ENCODE peak calls at places on chromosomes 13 and 19, in six cellular contexts. V, D, C, A, W and K are unnamed samples.

GRCh38 chr13:83984793-83985192 is 102.5 kb upstream of the SLITRK1 start:
- DNase-seq in C (no peak), W (no peak), V (no peak), A (no peak), D (no peak), K (no peak)

GRCh38 chr19:645912-646797 is 6.5 kb downstream of the FGF22 start:
- DNase-seq in W (no peak), A (no peak), D (no peak), C (no peak), V (no peak), K (no peak)

GRCh38 chr13:29674532-29674931 is 79.0 kb upstream of the SLC7A1 start:
- DNase-seq in A (no peak), W (no peak), V (no peak), C (no peak), D (no peak), K (no peak)

GRCh38 chr13:101397742-101398141 is 18.6 kb downstream of the NALCN start:
- DNase-seq in A (no peak), V (no peak), W (no peak), C (no peak), D (no peak), K (peak; percentile 59)

GRCh38 chr13:94061316-94061715 is 418.2 kb downstream of the DCT start:
- DNase-seq in A (no peak), V (no peak), W (no peak), D (no peak), C (no peak), K (no peak)

GRCh38 chr13:99916366-99917103 is 55.0 kb downstream of the ZIC5 start:
- DNase-seq in V (peak; percentile 76), W (peak; percentile 73), D (peak; percentile 59), C (peak; percentile 31), A (no peak), K (peak; percentile 72)

GRCh38 chr19:9075064-9075964 is 11.5 kb upstream of the OR1M1 start:
- DNase-seq in D (peak; percentile 84), W (peak; percentile 97), C (no peak), V (peak; percentile 65), A (peak; percentile 71), K (peak; percentile 94)

GRCh38 chr13:39422845-39423565 is 180.0 kb downstream of the LHFPL6 start:
- DNase-seq in V (no peak), W (no peak), C (no peak), D (no peak), A (no peak), K (no peak)

GRCh38 chr13:92972751-92973150 is 253.9 kb upstream of the GPC6 start:
- DNase-seq in W (no peak), V (no peak), D (no peak), A (no peak), C (no peak), K (no peak)

GRCh38 chr19:45253396-45254027 is 2.4 kb downstream of the MARK4 start:
- DNase-seq in W (no peak), V (no peak), D (no peak), C (no peak), A (no peak), K (no peak)

GRCh38 chr13:98577823-98578285 is 947 bp upstream of the STK24 start:
- DNase-seq in A (no peak), D (no peak), W (no peak), V (peak; percentile 50), C (no peak), K (no peak)

GRCh38 chr19:46471116-46471733 is at the start of gene PNMA8A:
- DNase-seq in W (no peak), C (no peak), V (no peak), D (peak; percentile 92), A (peak; percentile 74), K (peak; percentile 54)
- H3K9ac ChIP-seq in W (no peak within 1 kb of the TSS), C (no peak within 1 kb of the TSS), V (no peak within 1 kb of the TSS), D (peak within 1 kb of the TSS; percentile 84), A (peak within 1 kb of the TSS; percentile 75), K (peak within 1 kb of the TSS; percentile 27)

DNA sequence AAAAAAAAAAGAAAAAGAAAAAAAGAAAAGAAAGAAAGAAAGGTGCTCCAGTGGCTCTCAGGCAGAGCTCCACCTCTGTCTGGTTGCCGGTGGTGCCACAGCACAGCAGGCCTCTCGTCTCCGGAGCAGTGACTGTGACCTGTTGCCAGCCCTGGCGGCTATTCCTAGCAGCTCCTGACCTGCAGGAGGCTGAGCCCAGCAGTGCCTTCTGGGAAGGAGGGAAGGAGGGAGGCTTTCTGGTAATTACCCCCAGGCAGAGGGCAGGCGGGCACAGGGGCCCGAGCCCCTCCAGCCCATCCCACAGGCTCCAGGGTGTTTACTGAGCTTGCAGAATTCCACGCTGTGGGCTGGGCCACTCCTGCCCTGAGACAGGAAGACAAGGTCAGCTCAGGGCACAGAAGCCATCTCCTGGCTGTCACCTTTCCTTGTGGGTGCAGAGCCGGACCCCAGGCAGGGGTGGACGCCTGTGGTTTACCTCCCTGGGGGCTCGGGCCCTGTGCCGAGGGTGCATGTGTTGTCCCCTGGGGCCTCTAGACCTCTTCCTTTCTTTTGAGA is 77.9 kb downstream of the GNG7 start:
- DNase-seq in W (no peak), A (no peak), V (peak; percentile 48), C (no peak), D (no peak), K (no peak)
- TF ChIP-seq POLR2A in W (no peak), A (no peak), V (no peak), C (peak; percentile 43), D (no peak), K (no peak)

GRCh38 chr13:48906200-48906599 is 69.5 kb upstream of the FNDC3A start:
- DNase-seq in A (no peak), D (no peak), V (no peak), W (no peak), C (no peak), K (no peak)

GRCh38 chr13:48908381-48909087 is 67.2 kb upstream of the FNDC3A start:
- DNase-seq in C (no peak), D (no peak), V (no peak), A (no peak), W (no peak), K (no peak)

GRCh38 chr13:48904668-48905290 is 70.9 kb upstream of the FNDC3A start:
- DNase-seq in C (no peak), W (no peak), D (no peak), A (no peak), V (no peak), K (no peak)

DNA sequence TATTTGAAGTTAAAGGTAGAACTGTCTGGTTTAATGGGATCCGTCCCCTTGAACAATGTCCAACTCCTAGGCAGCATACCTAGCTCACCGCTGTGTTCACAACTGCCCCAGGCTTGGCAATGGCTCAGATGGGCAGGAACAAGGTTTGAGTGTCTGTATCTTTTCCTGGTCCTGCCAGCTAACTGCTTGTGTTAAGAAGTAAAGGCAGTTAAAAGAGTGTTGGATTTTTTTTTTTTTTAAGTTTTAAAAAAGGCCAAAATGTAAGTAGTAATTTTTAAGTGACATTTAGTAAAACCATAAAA is 66.7 kb upstream of the FNDC3A start:
- DNase-seq in W (no peak), D (no peak), C (no peak), A (no peak), V (no peak), K (no peak)
- TF ChIP-seq MAX in W (no peak), D (no peak), C (no peak), A (no peak), V (no peak), K (no peak)

GRCh38 chr13:113421673-113422270 is 31.5 kb downstream of the ADPRHL1 start:
- DNase-seq in C (no peak), W (no peak), D (no peak), A (no peak), V (no peak), K (no peak)
- H3K9ac ChIP-seq in C (no peak overlapping the region), W (no peak overlapping the region), D (no peak overlapping the region), A (no peak overlapping the region), V (no peak overlapping the region), K (no peak overlapping the region)

GRCh38 chr19:12166596-12166995 is 3.7 kb downstream of the ZNF136 start:
- DNase-seq in A (no peak), D (no peak), C (no peak), W (no peak), V (no peak), K (no peak)
- TF ChIP-seq POLR2A in A (no peak), D (no peak), C (no peak), W (no peak), V (no peak), K (no peak)

DNA sequence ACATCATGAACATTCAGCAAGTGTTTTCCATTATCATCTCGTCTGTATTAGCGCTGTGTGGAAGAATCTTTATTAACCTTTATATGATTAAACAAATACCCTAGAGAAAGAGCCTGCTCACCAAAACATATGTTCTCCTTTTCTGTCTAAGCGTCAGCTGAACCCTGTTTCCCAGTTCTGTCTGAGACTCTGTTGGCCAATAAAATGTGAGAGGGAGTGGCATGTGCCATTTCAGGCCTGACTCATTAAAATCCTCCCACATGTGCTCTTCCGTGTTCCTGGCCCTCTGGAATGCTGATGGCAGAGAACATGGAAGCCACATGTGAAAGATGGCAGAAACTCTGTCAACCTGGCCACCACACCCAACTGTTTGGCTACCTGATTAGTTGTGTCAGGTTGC is 181.8 kb upstream of the EDNRB start:
- DNase-seq in D (no peak), C (no peak), W (no peak), A (no peak), V (no peak), K (no peak)
- TF ChIP-seq MAX in D (no peak), C (no peak), W (no peak), A (no peak), V (no peak), K (no peak)